ENCODE peak calls at places on chromosomes 7 and 10, in seven cellular contexts. One of them, this sample, is unnamed.

GRCh38 chr7:37683263-37684120 is at the start of gene GPR141:
- DNase-seq in left colon: no peak
- DNase-seq in posterior cingulate gyrus: no peak
- DNase-seq in WTC11: no peak
- DNase-seq in occipital lobe: no peak
- DNase-seq in RCC 7860: no peak
- DNase-seq in choroid plexus epithelial cell: no peak
- DNase-seq in this sample: no peak

GRCh38 chr10:116271593-116272496 is 1.2 kb downstream of the GFRA1 start:
- DNase-seq in occipital lobe: no peak
- DNase-seq in choroid plexus epithelial cell: no peak
- DNase-seq in left colon: no peak
- DNase-seq in posterior cingulate gyrus: no peak
- DNase-seq in RCC 7860: peak; percentile 5
- DNase-seq in WTC11: peak; percentile 37
- DNase-seq in this sample: no peak

GRCh38 chr10:76430330-76430729 is 998.9 kb downstream of the LRMDA start:
- DNase-seq in choroid plexus epithelial cell: no peak
- DNase-seq in occipital lobe: no peak
- DNase-seq in posterior cingulate gyrus: no peak
- DNase-seq in WTC11: no peak
- DNase-seq in left colon: no peak
- DNase-seq in RCC 7860: no peak
- DNase-seq in this sample: no peak

GRCh38 chr7:81488210-81488609 is 281.6 kb downstream of the HGF start:
- DNase-seq in posterior cingulate gyrus: no peak
- DNase-seq in left colon: no peak
- DNase-seq in occipital lobe: no peak
- DNase-seq in RCC 7860: no peak
- DNase-seq in choroid plexus epithelial cell: no peak
- DNase-seq in WTC11: no peak
- DNase-seq in this sample: no peak

GRCh38 chr10:62430881-62431280 is 56.7 kb downstream of the ZNF365 start:
- DNase-seq in WTC11: no peak
- DNase-seq in posterior cingulate gyrus: no peak
- DNase-seq in RCC 7860: no peak
- DNase-seq in choroid plexus epithelial cell: no peak
- DNase-seq in left colon: no peak
- DNase-seq in occipital lobe: no peak
- DNase-seq in this sample: no peak

GRCh38 chr10:115092555-115093285 is 445 bp upstream of the ATRNL1 start:
- DNase-seq in posterior cingulate gyrus: peak; percentile 84
- DNase-seq in left colon: no peak
- DNase-seq in RCC 7860: no peak
- DNase-seq in WTC11: peak; percentile 69
- DNase-seq in occipital lobe: peak; percentile 59
- DNase-seq in choroid plexus epithelial cell: peak; percentile 65
- DNase-seq in this sample: no peak

GRCh38 chr7:46627038-46627315 is 705.9 kb upstream of the IGFBP3 start:
- DNase-seq in occipital lobe: no peak
- DNase-seq in choroid plexus epithelial cell: peak; percentile 34
- DNase-seq in posterior cingulate gyrus: no peak
- DNase-seq in WTC11: no peak
- DNase-seq in left colon: no peak
- DNase-seq in RCC 7860: no peak
- DNase-seq in this sample: no peak

GRCh38 chr7:114083714-114084113 is 164.9 kb upstream of the PPP1R3A start:
- DNase-seq in choroid plexus epithelial cell: no peak
- DNase-seq in left colon: no peak
- DNase-seq in occipital lobe: no peak
- DNase-seq in RCC 7860: no peak
- DNase-seq in WTC11: no peak
- DNase-seq in posterior cingulate gyrus: no peak
- DNase-seq in this sample: no peak

GRCh38 chr7:35571596-35572240 is 123.2 kb downstream of the HERPUD2 start:
- DNase-seq in RCC 7860: no peak
- DNase-seq in left colon: no peak
- DNase-seq in occipital lobe: no peak
- DNase-seq in choroid plexus epithelial cell: no peak
- DNase-seq in posterior cingulate gyrus: no peak
- DNase-seq in WTC11: no peak
- DNase-seq in this sample: no peak

GRCh38 chr7:88614736-88615135 is 144.8 kb upstream of the ZNF804B start:
- DNase-seq in posterior cingulate gyrus: no peak
- DNase-seq in left colon: no peak
- DNase-seq in WTC11: no peak
- DNase-seq in occipital lobe: no peak
- DNase-seq in RCC 7860: no peak
- DNase-seq in choroid plexus epithelial cell: no peak
- DNase-seq in this sample: no peak

GRCh38 chr10:17647316-17647715 is 3.4 kb downstream of the STAM start:
- DNase-seq in posterior cingulate gyrus: no peak
- DNase-seq in occipital lobe: no peak
- DNase-seq in choroid plexus epithelial cell: no peak
- DNase-seq in left colon: no peak
- DNase-seq in WTC11: no peak
- DNase-seq in RCC 7860: no peak
- DNase-seq in this sample: no peak

GRCh38 chr10:107144490-107144889 is 20.0 kb downstream of the SORCS1 start:
- DNase-seq in choroid plexus epithelial cell: no peak
- DNase-seq in left colon: no peak
- DNase-seq in posterior cingulate gyrus: no peak
- DNase-seq in WTC11: peak; percentile 42
- DNase-seq in RCC 7860: no peak
- DNase-seq in occipital lobe: no peak
- DNase-seq in this sample: no peak

GRCh38 chr7:32506266-32507054 is 11.2 kb downstream of the AVL9 start:
- DNase-seq in posterior cingulate gyrus: no peak
- DNase-seq in WTC11: no peak
- DNase-seq in left colon: no peak
- DNase-seq in choroid plexus epithelial cell: peak; percentile 94
- DNase-seq in RCC 7860: peak; percentile 80
- DNase-seq in occipital lobe: no peak
- DNase-seq in this sample: no peak

GRCh38 chr10:16745061-16745460 is 72.2 kb downstream of the RSU1 start:
- DNase-seq in posterior cingulate gyrus: no peak
- DNase-seq in choroid plexus epithelial cell: no peak
- DNase-seq in occipital lobe: no peak
- DNase-seq in WTC11: no peak
- DNase-seq in RCC 7860: no peak
- DNase-seq in left colon: no peak
- DNase-seq in this sample: no peak

GRCh38 chr10:84493951-84494848 is 165.8 kb downstream of the CCSER2 start:
- DNase-seq in posterior cingulate gyrus: peak; percentile 18
- DNase-seq in occipital lobe: no peak
- DNase-seq in RCC 7860: peak; percentile 77
- DNase-seq in left colon: no peak
- DNase-seq in WTC11: no peak
- DNase-seq in choroid plexus epithelial cell: peak; percentile 24
- DNase-seq in this sample: no peak